ENCODE peak calls at places on chromosomes 13 and 19, in ten cellular contexts. V is OCI-LY7; F is breast epithelium; Y is heart left ventricle; X is psoas muscle; U is mesendoderm; G is astrocyte; W is CD4-positive, CD25-positive, alpha-beta regulatory T cell; Z is neuronal stem cell; O is foreskin keratinocyte. I is an unnamed sample.

GRCh38 chr13:30739646-30740642 is 4.6 kb downstream of the ALOX5AP start:
- DNase-seq in W (peak), Z (no peak), X (no peak), O (peak), V (peak), F (no peak), U (peak), Y (no peak), G (peak), I (peak)

GRCh38 chr19:35757231-35757748 is 461 bp upstream of the HSPB6 start:
- DNase-seq in W (no peak), Y (peak), G (peak), F (no peak), X (peak), Z (no peak), O (peak), U (peak), V (no peak), I (no peak)

GRCh38 chr13:30932481-30933333 is at the start of gene TEX26:
- DNase-seq in U (peak), W (no peak), V (no peak), G (peak), Z (peak), Y (no peak), F (no peak), X (no peak), O (no peak), I (no peak)

GRCh38 chr13:91126806-91127205 is 220.7 kb upstream of the MIR17HG start:
- DNase-seq in O (no peak), U (no peak), W (no peak), Z (no peak), F (no peak), G (peak), X (no peak), Y (no peak), V (no peak), I (no peak)

GRCh38 chr19:14366529-14366928 is 14.7 kb upstream of the ADGRE5 start:
- DNase-seq in G (peak), Y (peak), X (peak), Z (no peak), W (peak), V (peak), F (peak), O (peak), U (peak), I (peak)

GRCh38 chr13:49454388-49455015 is 10.4 kb downstream of the SETDB2 start:
- DNase-seq in Y (no peak), Z (no peak), W (no peak), G (peak), V (no peak), X (no peak), F (no peak), O (no peak), U (no peak), I (no peak)

GRCh38 chr13:23707674-23708073 is 137.5 kb downstream of the TNFRSF19 start:
- DNase-seq in U (peak), O (no peak), W (no peak), X (no peak), V (no peak), Y (no peak), G (no peak), F (no peak), Z (no peak), I (no peak)

GRCh38 chr19:495440-496332 is 600 bp upstream of the MADCAM1 start:
- DNase-seq in O (no peak), Z (no peak), W (peak), V (no peak), F (no peak), Y (no peak), G (peak), U (peak), X (peak), I (peak)

GRCh38 chr13:57375876-57376275 is 208.9 kb downstream of the PRR20E start:
- DNase-seq in Z (no peak), Y (no peak), U (no peak), W (no peak), X (no peak), G (no peak), V (no peak), O (no peak), F (no peak), I (no peak)

GRCh38 chr13:27635256-27635655 is 13.6 kb downstream of the POLR1D start:
- DNase-seq in Z (no peak), X (no peak), U (no peak), V (no peak), G (no peak), F (no peak), Y (no peak), W (no peak), O (no peak), I (no peak)

GRCh38 chr19:55005684-55006488 is 32.2 kb downstream of the GP6 start:
- DNase-seq in O (peak), V (peak), U (peak), Y (no peak), F (no peak), G (peak), X (no peak), Z (no peak), W (peak), I (peak)

GRCh38 chr13:49499889-49500660 is 4.3 kb downstream of the PHF11 start:
- DNase-seq in U (no peak), Z (no peak), V (no peak), W (no peak), Y (no peak), G (peak), F (no peak), O (no peak), X (no peak), I (no peak)

GRCh38 chr13:85729296-85729695 is 69.9 kb downstream of the SLITRK6 start:
- DNase-seq in Y (no peak), X (no peak), V (no peak), G (peak), F (no peak), U (no peak), Z (no peak), W (no peak), O (peak), I (no peak)

GRCh38 chr19:36547001-36547732 is 19.1 kb upstream of the ZNF260 start:
- DNase-seq in U (peak), Z (no peak), O (no peak), W (no peak), X (no peak), V (peak), Y (no peak), G (peak), F (no peak), I (peak)

GRCh38 chr13:67184247-67184646 is 45.9 kb downstream of the PCDH9 start:
- DNase-seq in X (no peak), G (no peak), Z (no peak), F (no peak), O (no peak), Y (no peak), W (no peak), U (no peak), V (no peak), I (no peak)

DNA sequence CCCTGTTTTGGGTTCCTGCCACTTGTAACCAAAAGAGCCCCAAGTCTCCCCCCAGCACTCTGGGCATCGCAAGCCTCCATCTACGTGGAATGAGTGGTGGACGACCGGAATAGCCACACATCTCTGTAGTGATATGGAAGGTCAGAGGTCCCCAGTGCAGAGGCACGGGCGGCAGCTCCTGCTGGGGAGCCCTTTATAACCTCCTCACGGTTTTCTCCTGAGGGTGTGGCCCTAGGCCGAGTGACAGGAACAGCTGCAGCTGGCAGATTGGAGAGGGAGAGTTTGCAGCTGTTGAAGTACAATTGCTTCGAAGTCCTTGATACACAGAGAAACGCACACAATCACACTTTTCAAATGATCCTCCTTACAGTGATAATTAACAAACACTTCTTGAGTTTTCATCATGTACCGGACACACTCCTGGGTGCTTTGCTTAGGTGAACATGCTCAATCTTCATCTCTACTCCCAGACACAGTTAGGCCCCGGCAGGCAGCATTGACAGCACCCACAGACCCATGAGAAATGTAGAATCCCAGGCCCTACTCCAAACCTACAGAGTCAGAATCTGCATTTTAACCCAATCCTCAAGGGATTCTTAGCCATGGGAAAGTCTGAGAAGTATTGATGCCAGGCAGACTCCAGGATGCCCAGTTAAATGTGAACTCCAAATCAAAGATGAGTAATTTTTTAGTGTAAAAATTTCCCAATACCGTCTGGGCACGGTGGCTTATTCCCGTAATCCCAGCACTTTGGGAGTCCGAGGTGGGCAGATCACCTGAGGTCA is 4.9 kb upstream of the ZNF787 start:
- DNase-seq in W (no peak), V (no peak), Y (no peak), F (no peak), G (no peak), U (no peak), Z (no peak), O (no peak), X (peak), I (peak)
- H3K27ac ChIP-seq in W (no peak), V (no peak), Y (no peak), F (no peak), G (no peak), U (no peak), Z (no peak), O (no peak), X (peak), I (no peak)

GRCh38 chr19:50376166-50377050 is at the start of gene NR1H2:
- DNase-seq in V (peak), Y (peak), G (peak), U (peak), O (peak), W (peak), F (peak), X (peak), Z (peak), I (peak)

GRCh38 chr19:50378169-50378862 is 2.1 kb downstream of the NR1H2 start:
- DNase-seq in O (no peak), F (no peak), W (no peak), U (no peak), Z (no peak), V (no peak), G (no peak), X (no peak), Y (no peak), I (no peak)

GRCh38 chr19:50378863-50379236 is 2.6 kb downstream of the NR1H2 start:
- DNase-seq in W (no peak), Z (no peak), G (no peak), V (no peak), U (no peak), F (no peak), Y (no peak), O (no peak), X (no peak), I (no peak)

GRCh38 chr19:50377517-50377916 is 1.3 kb downstream of the NR1H2 start:
- DNase-seq in F (no peak), W (no peak), X (no peak), G (no peak), Z (no peak), U (no peak), V (no peak), Y (no peak), O (no peak), I (no peak)

GRCh38 chr19:50377051-50377441 is 789 bp downstream of the NR1H2 start:
- DNase-seq in O (no peak), X (peak), U (peak), F (no peak), Y (no peak), Z (no peak), G (no peak), V (peak), W (peak), I (no peak)
- H3K27ac ChIP-seq in O (no peak), X (no peak), U (no peak), F (peak), Y (no peak), Z (peak), G (no peak), V (peak), W (peak), I (no peak)

GRCh38 chr19:10699650-10700335 is 1.4 kb upstream of the QTRT1 start:
- DNase-seq in X (no peak), U (peak), V (peak), Y (no peak), G (peak), O (no peak), W (peak), F (no peak), Z (no peak), I (peak)

GRCh38 chr19:10706990-10707389 is 5.8 kb downstream of the QTRT1 start:
- DNase-seq in W (no peak), O (no peak), Z (no peak), V (no peak), X (no peak), G (no peak), Y (no peak), F (no peak), U (no peak), I (no peak)

GRCh38 chr19:10707440-10707839 is 6.2 kb downstream of the QTRT1 start:
- DNase-seq in V (no peak), F (no peak), G (no peak), Z (no peak), Y (no peak), X (no peak), W (no peak), O (no peak), U (no peak), I (no peak)

GRCh38 chr19:10701955-10702307 is 692 bp downstream of the QTRT1 start:
- DNase-seq in V (peak), F (no peak), G (no peak), X (no peak), O (no peak), Z (peak), U (peak), W (no peak), Y (no peak), I (no peak)
- H3K27ac ChIP-seq in V (peak), F (no peak), G (peak), X (peak), O (no peak), Z (no peak), U (no peak), W (peak), Y (peak), I (no peak)

GRCh38 chr19:2751438-2751830 is 11.6 kb upstream of the SLC39A3 start:
- DNase-seq in Z (no peak), U (no peak), W (no peak), O (no peak), F (no peak), X (no peak), Y (no peak), V (no peak), G (no peak), I (no peak)
- H3K27ac ChIP-seq in Z (no peak), U (no peak), W (no peak), O (no peak), F (no peak), X (no peak), Y (no peak), V (no peak), G (no peak), I (no peak)

GRCh38 chr19:4357095-4357797 is 13.9 kb downstream of the MPND start:
- DNase-seq in U (no peak), Z (no peak), W (no peak), Y (no peak), O (no peak), X (no peak), V (no peak), G (no peak), F (no peak), I (no peak)

GRCh38 chr19:4354897-4355296 is 11.5 kb downstream of the MPND start:
- DNase-seq in O (no peak), Z (no peak), F (no peak), U (no peak), V (no peak), W (no peak), X (no peak), Y (no peak), G (no peak), I (no peak)

GRCh38 chr19:4352701-4353121 is 9.3 kb downstream of the MPND start:
- DNase-seq in W (peak), Y (no peak), X (no peak), Z (peak), U (peak), F (no peak), O (no peak), V (peak), G (peak), I (no peak)

GRCh38 chr19:4350726-4351125 is 7.4 kb downstream of the MPND start:
- DNase-seq in V (no peak), U (no peak), G (no peak), F (no peak), Z (no peak), O (no peak), Y (no peak), X (no peak), W (no peak), I (no peak)

GRCh38 chr19:4354282-4354681 is 10.9 kb downstream of the MPND start:
- DNase-seq in V (no peak), O (no peak), G (no peak), Z (no peak), W (no peak), Y (no peak), X (no peak), U (no peak), F (no peak), I (no peak)
- H3K27ac ChIP-seq in V (no peak), O (no peak), G (no peak), Z (no peak), W (no peak), Y (no peak), X (no peak), U (no peak), F (no peak), I (no peak)